ENCODE peak calls at places on chromosome 11, in five cellular contexts. L, F, B, R and H are unnamed samples. For H3K27me3, the result is how much of the 10 kb centered on the place peaks cover.

GRCh38 chr11:130199792-130200191 is 40.2 kb downstream of the ST14 start:
- DNase-seq in L (no peak), F (no peak), B (no peak), R (no peak), H (no peak)

GRCh38 chr11:16153951-16154350 is 202.4 kb downstream of the SOX6 start:
- DNase-seq in L (no peak), F (no peak), B (no peak), R (no peak), H (no peak)

GRCh38 chr11:41306435-41306834 is 153.0 kb downstream of the LRRC4C start:
- DNase-seq in L (no peak), F (no peak), B (no peak), R (no peak), H (no peak)

GRCh38 chr11:116736763-116737162 is 36.0 kb downstream of the BUD13 start:
- DNase-seq in L (no peak), F (no peak), B (no peak), R (no peak), H (no peak)

GRCh38 chr11:107116358-107116757 is 98.1 kb upstream of the GUCY1A2 start:
- DNase-seq in L (no peak), F (no peak), B (no peak), R (no peak), H (no peak)

GRCh38 chr11:128052912-128053641 is 534.3 kb downstream of the ETS1 start:
- DNase-seq in L (no peak), F (no peak), B (no peak), R (peak), H (no peak)

GRCh38 chr11:112928136-112928535 is 33.1 kb upstream of the NCAM1 start:
- DNase-seq in L (no peak), F (no peak), B (no peak), R (no peak), H (no peak)

GRCh38 chr11:30107899-30108298 is 91.1 kb upstream of the KCNA4 start:
- DNase-seq in L (no peak), F (no peak), B (no peak), R (peak), H (no peak)

GRCh38 chr11:62645660-62645933 is 816 bp downstream of the GANAB start:
- DNase-seq in L (no peak), F (no peak), B (no peak), R (no peak), H (no peak)

GRCh38 chr11:629237-629583 is 2.2 kb upstream of the SCT start:
- DNase-seq in L (no peak), F (no peak), B (no peak), R (no peak), H (no peak)

GRCh38 chr11:129728571-129728970 is 87.1 kb upstream of the TMEM45B start:
- DNase-seq in L (peak), F (no peak), B (no peak), R (no peak), H (no peak)

GRCh38 chr11:1546077-1546535 is 26.0 kb downstream of the DUSP8 start:
- DNase-seq in L (no peak), F (no peak), B (no peak), R (no peak), H (no peak)

GRCh38 chr11:43547411-43547718 is 133.2 kb upstream of the HSD17B12 start:
- DNase-seq in L (peak), F (peak), B (no peak), R (no peak), H (no peak)

GRCh38 chr11:36019722-36020121 is 75.9 kb downstream of the LDLRAD3 start:
- DNase-seq in L (no peak), F (no peak), B (no peak), R (no peak), H (no peak)

GRCh38 chr11:76659672-76660532 is 10.6 kb downstream of the LRRC32 start:
- DNase-seq in L (no peak), F (no peak), B (no peak), R (no peak), H (peak)

GRCh38 chr11:87176044-87176443 is 138.3 kb downstream of the TMEM135 start:
- DNase-seq in L (no peak), F (no peak), B (no peak), R (peak), H (no peak)

GRCh38 chr11:106398396-106399074 is 321.1 kb downstream of the AASDHPPT start:
- DNase-seq in L (no peak), F (no peak), B (no peak), R (peak), H (no peak)

GRCh38 chr11:120061036-120061760 is 76.7 kb downstream of the TRIM29 start:
- DNase-seq in L (no peak), F (no peak), B (no peak), R (no peak), H (no peak)

GRCh38 chr11:133137939-133138338 is 394.4 kb downstream of the OPCML start:
- DNase-seq in L (no peak), F (no peak), B (no peak), R (no peak), H (no peak)

GRCh38 chr11:76233936-76234703 is 27.8 kb upstream of the WNT11 start:
- DNase-seq in L (no peak), F (peak), B (no peak), R (no peak), H (peak)

GRCh38 chr11:116215471-116216113 is 557.2 kb downstream of the BUD13 start:
- DNase-seq in L (no peak), F (no peak), B (no peak), R (no peak), H (peak)

GRCh38 chr11:16041207-16041606 is 315.1 kb downstream of the SOX6 start:
- DNase-seq in L (no peak), F (no peak), B (no peak), R (no peak), H (no peak)

GRCh38 chr11:76690736-76691135 is 20.2 kb upstream of the LRRC32 start:
- DNase-seq in L (no peak), F (no peak), B (no peak), R (peak), H (no peak)

GRCh38 chr11:36156486-36157150 is 132.6 kb downstream of the COMMD9 start:
- DNase-seq in L (no peak), F (no peak), B (no peak), R (peak), H (no peak)

GRCh38 chr11:70810131-70810530 is 411.8 kb downstream of the CTTN start:
- DNase-seq in L (no peak), F (no peak), B (no peak), R (no peak), H (no peak)

GRCh38 chr11:95536049-95536448 is 253.5 kb downstream of the FAM76B start:
- DNase-seq in L (no peak), F (no peak), B (no peak), R (no peak), H (no peak)

GRCh38 chr11:68315581-68315920 is 3.2 kb downstream of the LRP5 start:
- DNase-seq in L (no peak), F (no peak), B (no peak), R (no peak), H (no peak)

GRCh38 chr11:94649254-94649653 is 82.1 kb downstream of the PIWIL4 start:
- DNase-seq in L (no peak), F (no peak), B (no peak), R (no peak), H (no peak)

GRCh38 chr11:44538375-44539054 is 26.9 kb upstream of the CD82 start:
- DNase-seq in L (peak), F (peak), B (peak), R (peak), H (peak)

GRCh38 chr11:19018901-19019300 is 41.6 kb downstream of the MRGPRX2 start:
- DNase-seq in L (no peak), F (no peak), B (no peak), R (no peak), H (no peak)

GRCh38 chr11:122556605-122557004 is 98.9 kb upstream of the UBASH3B start:
- DNase-seq in L (no peak), F (no peak), B (no peak), R (no peak), H (no peak)

GRCh38 chr11:18731949-18732821 is 6.2 kb upstream of the IGSF22 start:
- DNase-seq in L (peak), F (peak), B (peak), R (peak), H (peak)

GRCh38 chr11:6625832-6626420 is 6.7 kb upstream of the TPP1 start:
- DNase-seq in L (no peak), F (no peak), B (no peak), R (no peak), H (no peak)

GRCh38 chr11:69057236-69057635 is 8.5 kb downstream of the TPCN2 start:
- DNase-seq in L (no peak), F (no peak), B (no peak), R (no peak), H (no peak)

GRCh38 chr11:76120513-76121081 is 85.7 kb downstream of the WNT11 start:
- DNase-seq in L (no peak), F (no peak), B (no peak), R (peak), H (peak)

DNA sequence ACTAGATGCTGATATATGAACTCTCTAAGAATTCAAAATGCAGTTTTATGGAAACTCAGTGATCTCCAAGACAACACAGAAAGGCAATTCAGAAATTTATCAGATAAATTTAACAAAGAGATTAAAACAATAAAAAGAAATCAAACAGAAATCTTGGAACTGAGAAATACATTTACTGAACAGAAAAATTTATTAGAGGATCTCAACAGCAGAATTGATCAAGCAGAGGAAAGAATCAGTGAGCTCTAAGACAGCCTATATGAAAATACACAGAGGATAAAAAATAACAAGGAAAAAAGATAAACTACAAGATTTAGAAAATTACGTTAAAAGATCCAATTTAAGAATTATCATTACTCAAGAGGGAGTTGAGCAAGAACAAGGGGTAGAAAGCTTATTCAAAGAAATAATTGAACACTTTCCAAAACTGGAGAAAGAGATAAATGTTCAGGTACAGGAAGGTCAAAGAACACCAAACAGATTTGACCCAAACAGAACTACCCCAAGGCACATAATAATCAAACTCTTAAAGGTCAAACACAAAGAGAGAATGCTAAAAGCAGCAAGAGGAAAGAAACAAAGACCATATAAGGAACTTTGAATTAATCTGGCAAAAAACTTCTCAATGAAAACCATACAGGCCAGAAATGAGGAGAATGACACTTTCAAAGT is 103.1 kb downstream of the APIP start:
- DNase-seq in L (no peak), F (no peak), B (no peak), R (no peak), H (no peak)
- H3K27me3 ChIP-seq in L (under half), F (under half), B (under half), R (under half), H (under half)

GRCh38 chr11:57417056-57417455 is 9.9 kb downstream of the SLC43A3 start:
- DNase-seq in L (no peak), F (no peak), B (no peak), R (peak), H (no peak)

GRCh38 chr11:57413681-57414080 is 13.2 kb downstream of the SLC43A3 start:
- DNase-seq in L (no peak), F (no peak), B (no peak), R (no peak), H (no peak)

GRCh38 chr11:57410287-57410686 is 16.6 kb downstream of the SLC43A3 start:
- DNase-seq in L (no peak), F (no peak), B (no peak), R (peak), H (no peak)

GRCh38 chr11:57416436-57416835 is 10.5 kb downstream of the SLC43A3 start:
- DNase-seq in L (no peak), F (no peak), B (no peak), R (no peak), H (no peak)

DNA sequence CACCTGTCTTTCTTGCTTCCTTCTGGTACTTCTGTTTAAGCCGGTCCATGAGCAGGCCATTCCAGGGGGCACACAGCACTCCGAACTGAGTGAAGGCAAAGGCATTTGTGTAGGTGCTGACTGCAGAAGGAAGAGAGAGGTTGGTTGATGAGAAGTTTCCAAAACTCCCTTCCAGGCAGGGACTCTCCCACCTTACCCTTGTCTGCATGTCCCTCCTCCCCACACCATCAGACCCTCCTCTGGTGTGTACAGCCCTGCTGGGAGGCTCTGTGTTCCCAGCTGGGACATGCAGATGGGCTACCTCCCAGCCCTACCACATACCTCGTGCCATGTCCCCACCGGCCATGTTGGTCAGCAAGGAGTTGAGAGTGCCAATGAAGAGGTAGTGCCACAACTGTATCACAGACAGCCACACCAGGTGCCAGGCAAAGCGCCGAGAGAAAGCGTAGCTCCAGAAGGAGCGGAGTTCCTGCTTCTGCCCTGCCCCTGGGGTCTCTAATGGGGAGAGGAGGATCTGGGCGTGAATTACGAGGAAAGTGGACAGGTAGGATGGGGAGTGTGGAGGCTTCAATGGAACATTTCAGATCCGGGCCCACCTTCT is 12.2 kb downstream of the SLC43A3 start:
- DNase-seq in L (no peak), F (no peak), B (no peak), R (no peak), H (no peak)
- TF ChIP-seq POLR2A in L (no peak), F (no peak), B (no peak), R (no peak), H (no peak)

GRCh38 chr11:65778901-65779668 is 1.7 kb downstream of the AP5B1 start:
- DNase-seq in L (peak), F (no peak), B (no peak), R (no peak), H (peak)
- H3K4me3 ChIP-seq in L (peak), F (no peak), B (peak), R (no peak), H (peak)

GRCh38 chr11:126753990-126754389 is 246.6 kb downstream of the KIRREL3 start:
- DNase-seq in L (no peak), F (no peak), B (no peak), R (no peak), H (no peak)
- H3K27me3 ChIP-seq in L (under half), F (under half), B (under half), R (under half), H (under half)

DNA sequence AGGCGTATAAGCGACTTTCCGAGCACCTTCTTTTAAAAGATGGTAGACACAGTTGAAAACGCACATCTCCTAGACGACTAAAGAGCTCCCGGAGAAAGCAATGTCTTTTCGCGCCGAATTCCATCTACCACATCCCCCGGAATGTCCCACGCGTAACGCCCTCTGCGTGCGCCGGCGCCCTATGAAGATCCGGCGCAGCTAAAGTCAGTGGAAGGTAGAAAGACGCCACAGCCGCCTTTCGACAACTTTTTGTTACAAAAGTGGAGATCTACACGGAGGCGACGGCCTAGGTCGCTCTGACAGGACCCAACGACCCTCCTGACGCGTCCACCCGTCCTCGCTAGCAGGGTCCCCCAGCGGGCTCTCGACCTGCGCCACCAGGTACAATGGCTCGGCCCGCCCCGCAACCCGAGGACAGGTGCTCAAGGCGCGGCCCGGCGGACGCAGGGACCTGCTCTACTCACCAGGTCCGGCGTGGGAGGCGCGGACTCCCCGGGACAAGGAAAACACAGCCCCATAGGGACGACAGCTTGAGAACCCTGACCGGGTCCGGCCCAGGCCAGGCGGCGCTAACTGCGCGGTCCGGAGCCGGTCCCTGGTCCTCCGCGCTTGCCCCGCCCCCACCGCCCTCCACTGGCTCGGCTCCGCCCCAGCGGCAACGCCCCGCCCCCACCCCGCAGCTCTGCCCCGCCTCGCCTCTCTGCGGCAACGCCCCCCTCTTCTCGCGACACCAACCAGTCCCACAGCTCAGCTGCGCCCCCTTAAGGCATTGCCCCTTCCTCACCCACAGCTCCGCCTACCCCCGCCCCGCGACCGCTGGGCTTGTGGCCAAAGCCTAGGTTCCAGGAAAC is at the start of gene SVIP:
- DNase-seq in L (peak), F (peak), B (peak), R (peak), H (peak)
- TF ChIP-seq POLR2A in L (no peak), F (peak), B (peak), R (no peak), H (peak)

GRCh38 chr11:66567787-66568123 is 651 bp downstream of the CTSF start:
- DNase-seq in L (no peak), F (no peak), B (no peak), R (no peak), H (no peak)
- H3K4me3 ChIP-seq in L (peak), F (peak), B (peak), R (peak), H (peak)

GRCh38 chr11:117839234-117839882 is 14.8 kb upstream of the FXYD2 start:
- DNase-seq in L (peak), F (no peak), B (no peak), R (no peak), H (no peak)

GRCh38 chr11:117837791-117838190 is 13.2 kb upstream of the FXYD2 start:
- DNase-seq in L (no peak), F (no peak), B (no peak), R (no peak), H (no peak)

GRCh38 chr11:117836077-117836960 is 11.8 kb upstream of the FXYD2 start:
- DNase-seq in L (peak), F (no peak), B (no peak), R (no peak), H (peak)

GRCh38 chr11:117835576-117835975 is 11.0 kb upstream of the FXYD2 start:
- DNase-seq in L (peak), F (no peak), B (no peak), R (no peak), H (no peak)

GRCh38 chr11:117837070-117837776 is 12.7 kb upstream of the FXYD2 start:
- DNase-seq in L (peak), F (no peak), B (no peak), R (no peak), H (no peak)
- H3K27me3 ChIP-seq in L (under half), F (under half), B (under half), R (under half), H (under half)

DNA sequence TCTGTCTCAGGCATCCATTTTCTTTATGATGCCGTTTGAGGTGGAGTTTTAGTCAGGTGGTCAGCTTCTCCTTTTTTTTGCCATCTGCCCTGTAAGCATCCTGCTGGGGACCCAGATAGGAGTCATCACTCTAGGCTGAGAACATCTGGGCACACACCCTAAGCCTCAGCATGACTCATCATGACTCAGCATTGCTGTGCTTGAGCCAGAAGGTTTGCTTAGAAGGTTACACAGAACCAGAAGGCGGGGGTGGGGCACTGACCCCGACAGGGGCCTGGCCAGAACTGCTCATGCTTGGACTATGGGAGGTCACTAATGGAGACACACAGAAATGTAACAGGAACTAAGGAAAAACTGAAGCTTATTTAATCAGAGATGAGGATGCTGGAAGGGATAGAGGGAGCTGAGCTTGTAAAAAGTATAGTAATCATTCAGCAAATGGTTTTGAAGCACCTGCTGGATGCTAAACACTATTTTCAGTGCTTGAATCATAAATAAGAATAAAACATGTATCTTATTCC is 10.9 kb upstream of the HBE1 start:
- DNase-seq in L (peak), F (peak), B (no peak), R (peak), H (no peak)
- TF ChIP-seq POLR2A in L (no peak), F (no peak), B (no peak), R (no peak), H (no peak)